ENCODE peak calls at places on chromosome 12, in seven cellular contexts. J is neuronal stem cell, K is pancreas, Z is Panc1, C is HCT116, D is A673, X is upper lobe of right lung. N is an unnamed sample. For H3K4me1, the result is how much of the 10 kb centered on the place peaks cover.

GRCh38 chr12:58433969-58434368 is 486.3 kb downstream of the LRIG3 start:
- DNase-seq in C (peak), K (no peak), Z (no peak), D (no peak), J (no peak), X (no peak), N (no peak)

GRCh38 chr12:132162508-132163031 is 18.3 kb downstream of the NOC4L start:
- DNase-seq in K (peak), D (no peak), J (no peak), C (no peak), X (peak), Z (no peak), N (peak)

GRCh38 chr12:49658276-49658675 is 34.9 kb downstream of the PRPF40B start:
- DNase-seq in Z (no peak), J (no peak), D (no peak), K (no peak), C (no peak), X (no peak), N (no peak)

GRCh38 chr12:12518464-12518845 is 44.2 kb downstream of the DUSP16 start:
- DNase-seq in J (no peak), X (no peak), C (no peak), Z (no peak), D (no peak), K (no peak), N (no peak)

GRCh38 chr12:75698052-75698451 is 186.6 kb upstream of the KRR1 start:
- DNase-seq in X (no peak), K (no peak), Z (no peak), C (peak), D (no peak), J (no peak), N (no peak)

GRCh38 chr12:101414533-101415119 is 7.1 kb upstream of the ARL1 start:
- DNase-seq in C (peak), J (peak), K (no peak), D (peak), Z (peak), X (no peak), N (peak)

GRCh38 chr12:11477110-11477509 is 81.7 kb upstream of the PRB2 start:
- DNase-seq in Z (no peak), J (no peak), K (no peak), X (no peak), D (no peak), C (no peak), N (no peak)

GRCh38 chr12:100955139-100955538 is 160.6 kb downstream of the ANO4 start:
- DNase-seq in Z (no peak), K (no peak), X (no peak), D (peak), J (no peak), C (no peak), N (no peak)

GRCh38 chr12:57765003-57765697 is 1.7 kb downstream of the CYP27B1 start:
- DNase-seq in D (peak), X (peak), K (peak), Z (no peak), C (no peak), J (no peak), N (peak)

GRCh38 chr12:108505121-108505520 is 10.0 kb upstream of the FICD start:
- DNase-seq in J (no peak), K (no peak), C (no peak), Z (no peak), X (no peak), D (no peak), N (no peak)

GRCh38 chr12:12442548-12443071 is 85.7 kb downstream of the BORCS5 start:
- DNase-seq in Z (no peak), K (no peak), D (peak), J (no peak), X (no peak), C (peak), N (no peak)

GRCh38 chr12:39123580-39123979 is 218.2 kb upstream of the CPNE8 start:
- DNase-seq in K (no peak), C (no peak), Z (no peak), D (no peak), J (no peak), X (no peak), N (no peak)

GRCh38 chr12:52873832-52874572 is 25.2 kb upstream of the KRT78 start:
- DNase-seq in K (peak), D (peak), J (no peak), Z (no peak), X (peak), C (peak), N (peak)

GRCh38 chr12:89939468-89940215 is 231.0 kb upstream of the ATP2B1 start:
- DNase-seq in K (no peak), J (no peak), X (no peak), D (no peak), C (no peak), Z (no peak), N (no peak)

GRCh38 chr12:77122661-77123060 is 57.3 kb upstream of the E2F7 start:
- DNase-seq in C (no peak), Z (no peak), K (no peak), X (no peak), D (no peak), J (no peak), N (no peak)

GRCh38 chr12:132367401-132367851 is 38.0 kb upstream of the GALNT9 start:
- DNase-seq in X (peak), J (no peak), Z (no peak), C (no peak), D (no peak), K (no peak), N (no peak)

GRCh38 chr12:106031736-106032135 is 107.0 kb downstream of the NUAK1 start:
- DNase-seq in K (no peak), D (no peak), Z (no peak), J (no peak), X (no peak), C (no peak), N (no peak)

GRCh38 chr12:47885012-47885501 is 19.7 kb downstream of the VDR start:
- DNase-seq in K (no peak), D (no peak), X (no peak), J (no peak), Z (no peak), C (no peak), N (no peak)

GRCh38 chr12:57735198-57735855 is 3.2 kb downstream of the AGAP2 start:
- DNase-seq in X (no peak), J (no peak), D (no peak), Z (no peak), K (no peak), C (no peak), N (peak)

GRCh38 chr12:57234233-57234570 is 4.7 kb downstream of the SHMT2 start:
- DNase-seq in C (no peak), K (no peak), X (no peak), J (no peak), Z (no peak), D (no peak), N (no peak)

DNA sequence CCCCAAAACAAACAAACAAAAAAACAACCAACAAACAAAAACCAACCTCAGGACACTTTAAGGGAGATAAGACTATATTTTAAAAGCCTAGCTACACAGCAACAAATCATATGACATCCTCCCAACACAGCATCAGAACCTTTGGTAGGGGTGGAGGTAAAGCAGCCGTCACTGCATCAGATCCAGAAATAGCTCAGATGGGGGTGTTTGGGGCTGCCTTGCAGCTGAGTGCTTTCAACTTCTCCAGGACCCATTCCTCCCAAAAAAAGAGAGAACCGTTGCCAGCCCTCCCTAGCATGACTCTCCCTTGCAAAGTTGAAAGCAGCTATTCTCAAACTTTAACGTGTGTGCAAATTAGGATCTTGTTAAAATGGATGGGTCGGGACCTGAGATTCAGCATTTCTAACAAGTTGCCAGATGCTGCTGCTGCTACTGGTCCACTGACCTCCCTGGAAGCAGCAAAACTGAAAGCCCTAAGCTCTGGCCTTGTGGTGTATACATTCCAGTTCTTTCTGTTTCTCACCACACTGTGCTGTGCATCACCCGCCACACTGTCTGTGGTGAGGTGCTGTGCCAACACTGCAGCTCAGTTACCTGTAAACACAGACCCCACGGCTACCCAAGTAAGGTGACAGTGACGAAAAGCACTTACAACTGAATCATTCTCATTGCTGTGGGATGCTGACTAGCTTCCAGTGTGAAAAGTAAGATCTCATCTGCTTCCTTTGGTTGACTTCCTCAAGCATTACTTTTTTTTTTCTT is 54.0 kb downstream of the SLC38A1 start:
- DNase-seq in J (no peak), C (no peak), Z (no peak), K (no peak), X (no peak), D (no peak), N (no peak)
- H3K4me1 ChIP-seq in J (under half), C (under half), Z (under half), K (under half), X (under half), D (under half), N (under half)

GRCh38 chr12:65655074-65655493 is 169.2 kb upstream of the HMGA2 start:
- DNase-seq in K (no peak), Z (no peak), C (no peak), J (no peak), X (no peak), D (no peak), N (no peak)
- H3K4me1 ChIP-seq in K (under half), Z (under half), C (half or more), J (under half), X (under half), D (under half), N (under half)

DNA sequence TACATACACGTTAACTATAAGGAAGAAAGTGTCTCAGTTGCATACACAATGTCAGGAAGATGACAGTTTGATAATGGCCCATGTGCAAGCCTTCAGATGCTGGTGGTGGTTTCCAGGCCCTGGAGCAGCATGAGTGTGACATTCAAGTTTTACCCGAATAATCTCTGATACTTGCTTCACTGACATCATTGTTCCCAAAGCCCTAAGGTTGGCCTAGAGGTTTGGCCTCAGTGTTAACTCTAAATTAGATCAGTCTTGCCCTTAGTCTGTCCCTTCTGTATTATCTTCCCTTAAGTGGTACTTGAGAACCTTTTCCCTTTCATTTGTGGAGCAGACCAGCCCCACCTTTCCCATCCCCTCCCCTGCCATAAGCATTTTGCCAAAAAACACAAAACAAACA is 24.0 kb upstream of the PDE1B start:
- DNase-seq in D (no peak), J (no peak), K (no peak), C (no peak), X (no peak), Z (no peak), N (no peak)
- H3K4me1 ChIP-seq in D (under half), J (under half), K (under half), C (under half), X (under half), Z (under half), N (under half)

GRCh38 chr12:120242275-120242799 is 23.2 kb downstream of the PXN start:
- DNase-seq in D (no peak), X (no peak), K (no peak), C (no peak), J (no peak), Z (no peak), N (peak)

GRCh38 chr12:120239776-120240494 is 25.6 kb downstream of the PXN start:
- DNase-seq in D (no peak), Z (no peak), J (no peak), X (no peak), C (no peak), K (no peak), N (peak)

GRCh38 chr12:120238839-120239445 is 26.6 kb downstream of the PXN start:
- DNase-seq in D (no peak), J (no peak), X (no peak), C (no peak), Z (no peak), K (no peak), N (peak)

GRCh38 chr12:120241561-120242274 is 23.8 kb downstream of the PXN start:
- DNase-seq in X (no peak), D (no peak), J (no peak), Z (no peak), C (no peak), K (no peak), N (peak)

DNA sequence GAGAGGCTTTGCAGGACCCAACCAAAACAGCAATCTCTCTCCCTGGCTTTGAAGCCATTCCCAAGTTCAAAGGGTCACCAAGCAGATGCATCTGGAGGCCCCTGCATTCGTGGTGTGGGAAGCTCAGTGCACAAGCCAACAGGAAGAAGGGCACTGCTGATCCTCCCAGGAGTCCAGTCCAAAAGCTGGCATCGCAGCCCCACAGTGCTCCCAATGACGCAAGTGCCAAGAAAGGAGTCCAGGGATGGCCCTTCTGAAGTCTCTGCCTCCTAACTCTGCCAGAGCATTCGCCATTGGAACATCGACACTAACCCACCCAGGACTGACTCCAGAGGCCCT is 25.1 kb downstream of the PXN start:
- DNase-seq in X (no peak), J (no peak), Z (no peak), C (no peak), D (no peak), K (no peak), N (peak)
- H3K4me1 ChIP-seq in X (half or more), J (under half), Z (half or more), C (under half), D (under half), K (under half), N (half or more)

DNA sequence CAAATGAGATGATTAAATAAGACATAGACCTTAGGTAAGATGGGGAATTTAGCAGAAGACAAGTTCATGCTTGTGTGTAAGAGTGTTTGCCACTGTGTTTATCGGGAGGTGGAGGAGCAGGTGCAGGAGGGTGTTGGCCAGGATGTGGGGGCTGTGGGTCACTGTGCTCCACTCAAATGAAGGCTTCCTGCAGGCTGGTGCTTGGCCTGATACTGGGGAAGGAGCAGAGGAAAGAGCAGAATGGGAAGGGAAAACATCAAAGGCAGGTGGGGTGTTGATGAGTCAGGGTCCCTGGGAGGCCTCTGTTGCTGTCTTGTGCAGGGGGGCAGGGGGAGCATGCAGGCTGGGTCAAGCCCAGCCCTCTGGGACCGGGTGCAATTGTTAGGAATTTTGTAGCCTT is 126.5 kb downstream of the TSPAN9 start:
- DNase-seq in D (no peak), J (no peak), C (no peak), K (no peak), X (no peak), Z (no peak), N (peak)
- H3K4me1 ChIP-seq in D (under half), J (under half), C (under half), K (under half), X (under half), Z (under half), N (under half)

N was measured in osteoblast.